ENCODE peak calls at places on chromosome 7, in seven cellular contexts. W is kidney glomerular epithelial cell; R is stimulated activated CD8-positive, alpha-beta memory T cell treated with anti-CD3 and anti-CD28 coated beads, Interleukin-7, amount 100 ng/mL, for 4 hours; A is upper lobe of right lung; Y is DMS153; C is right lobe of liver; K is HTR-8/SVneo. U is an unnamed sample.

GRCh38 chr7:25029075-25029474 is 49.1 kb upstream of the OSBPL3 start:
- DNase-seq in W (no peak), K (no peak), C (no peak), Y (no peak), R (no peak), A (no peak), U (no peak)

GRCh38 chr7:123599766-123600165 is 1.9 kb upstream of the ASB15 start:
- DNase-seq in Y (no peak), W (no peak), K (no peak), R (no peak), A (no peak), C (no peak), U (no peak)

GRCh38 chr7:936131-937054 is 18.1 kb downstream of the ADAP1 start:
- DNase-seq in W (no peak), Y (no peak), C (peak), K (peak), R (no peak), A (peak), U (no peak)

GRCh38 chr7:134593530-134594392 is 44.9 kb downstream of the AKR1B15 start:
- DNase-seq in C (peak), R (no peak), Y (no peak), K (peak), W (peak), A (no peak), U (peak)

GRCh38 chr7:155495440-155496248 is 37.7 kb downstream of the EN2 start:
- DNase-seq in K (no peak), A (no peak), R (no peak), Y (no peak), C (no peak), W (no peak), U (no peak)

GRCh38 chr7:179209-179681 is 13.1 kb upstream of the FAM20C start:
- DNase-seq in A (no peak), C (peak), Y (no peak), K (no peak), W (no peak), R (no peak), U (no peak)

GRCh38 chr7:139043823-139044812 is 8.3 kb upstream of the ZC3HAV1L start:
- DNase-seq in R (peak), C (no peak), W (no peak), Y (peak), A (no peak), K (no peak), U (peak)

GRCh38 chr7:33849004-33849403 is 56.3 kb upstream of the BMPER start:
- DNase-seq in R (no peak), Y (no peak), A (no peak), W (no peak), K (no peak), C (no peak), U (no peak)

GRCh38 chr7:80386686-80387085 is 125.2 kb downstream of the GNAT3 start:
- DNase-seq in R (no peak), Y (no peak), K (no peak), W (no peak), C (no peak), A (no peak), U (no peak)

GRCh38 chr7:30308392-30308791 is 24.0 kb downstream of the ZNRF2 start:
- DNase-seq in W (no peak), A (no peak), K (no peak), R (no peak), Y (no peak), C (no peak), U (no peak)

GRCh38 chr7:149053386-149053785 is 25.1 kb upstream of the PDIA4 start:
- DNase-seq in R (no peak), W (no peak), Y (no peak), C (no peak), K (no peak), A (no peak), U (no peak)

GRCh38 chr7:18894155-18894554 is 223.3 kb downstream of the TWIST1 start:
- DNase-seq in C (no peak), W (no peak), Y (no peak), R (no peak), K (no peak), A (no peak), U (no peak)

GRCh38 chr7:142800103-142800502 is 29.3 kb downstream of the PRSS2 start:
- DNase-seq in A (no peak), W (no peak), K (no peak), C (no peak), Y (no peak), R (no peak), U (no peak)

GRCh38 chr7:37732253-37732652 is 48.7 kb downstream of the GPR141 start:
- DNase-seq in C (no peak), W (peak), Y (no peak), K (no peak), R (no peak), A (no peak), U (peak)

GRCh38 chr7:157497367-157497743 is 160.6 kb downstream of the DNAJB6 start:
- DNase-seq in A (no peak), R (no peak), K (no peak), Y (no peak), C (no peak), W (no peak), U (no peak)

GRCh38 chr7:27180431-27181175 is 4.4 kb downstream of the HOXA11 start:
- DNase-seq in C (no peak), Y (no peak), A (peak), W (no peak), R (no peak), K (no peak), U (no peak)

GRCh38 chr7:26198781-26199169 is 1.8 kb downstream of the HNRNPA2B1 start:
- DNase-seq in K (no peak), Y (no peak), W (no peak), C (no peak), R (no peak), A (no peak), U (no peak)

GRCh38 chr7:66642186-66642585 is 13.5 kb downstream of the KCTD7 start:
- DNase-seq in A (no peak), W (no peak), K (no peak), R (no peak), Y (no peak), C (no peak), U (no peak)

GRCh38 chr7:133290676-133291332 is 37.9 kb downstream of the EXOC4 start:
- DNase-seq in R (no peak), C (no peak), A (no peak), K (no peak), W (peak), Y (no peak), U (no peak)

GRCh38 chr7:129144834-129145668 is 544 bp downstream of the TSPAN33 start:
- DNase-seq in K (no peak), Y (no peak), R (no peak), A (no peak), C (no peak), W (no peak), U (no peak)

GRCh38 chr7:15199482-15199881 is 296.9 kb upstream of the DGKB start:
- DNase-seq in Y (no peak), C (no peak), W (no peak), K (peak), R (no peak), A (no peak), U (no peak)

GRCh38 chr7:142337406-142338001 is 79.6 kb upstream of the PRSS58 start:
- DNase-seq in A (no peak), K (no peak), R (no peak), W (no peak), Y (no peak), C (no peak), U (no peak)

GRCh38 chr7:8751557-8752231 is 318.3 kb downstream of the NXPH1 start:
- DNase-seq in A (no peak), K (no peak), Y (peak), W (no peak), C (no peak), R (no peak), U (no peak)